ENCODE peak calls at places on chromosome 19, in five cellular contexts. R, C, D, F and K are unnamed samples.

GRCh38 chr19:16066611-16067104 is 9.6 kb upstream of the TPM4 start:
- DNase-seq in R (no peak), D (no peak), F (no peak), C (no peak), K (peak)

GRCh38 chr19:39007096-39007495 is 25.3 kb downstream of the FBXO27 start:
- DNase-seq in F (no peak), D (no peak), C (no peak), R (no peak), K (no peak)

GRCh38 chr19:35058370-35058769 is 16.8 kb downstream of the HPN start:
- DNase-seq in R (no peak), D (no peak), C (no peak), F (no peak), K (no peak)

GRCh38 chr19:9430444-9430843 is 4.9 kb downstream of the ZNF266 start:
- DNase-seq in R (no peak), F (no peak), D (no peak), C (no peak), K (no peak)

GRCh38 chr19:38021356-38021755 is 114.3 kb downstream of the SIPA1L3 start:
- DNase-seq in F (no peak), C (no peak), D (no peak), R (no peak), K (no peak)

GRCh38 chr19:19106061-19106551 is 32.2 kb downstream of the TMEM161A start:
- DNase-seq in F (peak), R (peak), C (peak), D (no peak), K (no peak)

GRCh38 chr19:3285647-3286176 is 61.3 kb downstream of the CELF5 start:
- DNase-seq in C (peak), D (no peak), R (no peak), F (no peak), K (no peak)

GRCh38 chr19:2827840-2828489 is 8.3 kb downstream of the ZNF554 start:
- DNase-seq in C (no peak), D (no peak), F (no peak), R (no peak), K (no peak)

GRCh38 chr19:13159713-13160112 is 9.5 kb downstream of the IER2 start:
- DNase-seq in D (no peak), C (no peak), R (no peak), F (no peak), K (no peak)

GRCh38 chr19:17340302-17340870 is 3.0 kb downstream of the GTPBP3 start:
- DNase-seq in R (peak), F (peak), C (no peak), D (no peak), K (no peak)
- TF ChIP-seq CTCF in R (no peak), F (no peak), C (no peak), D (no peak), K (no peak)

DNA sequence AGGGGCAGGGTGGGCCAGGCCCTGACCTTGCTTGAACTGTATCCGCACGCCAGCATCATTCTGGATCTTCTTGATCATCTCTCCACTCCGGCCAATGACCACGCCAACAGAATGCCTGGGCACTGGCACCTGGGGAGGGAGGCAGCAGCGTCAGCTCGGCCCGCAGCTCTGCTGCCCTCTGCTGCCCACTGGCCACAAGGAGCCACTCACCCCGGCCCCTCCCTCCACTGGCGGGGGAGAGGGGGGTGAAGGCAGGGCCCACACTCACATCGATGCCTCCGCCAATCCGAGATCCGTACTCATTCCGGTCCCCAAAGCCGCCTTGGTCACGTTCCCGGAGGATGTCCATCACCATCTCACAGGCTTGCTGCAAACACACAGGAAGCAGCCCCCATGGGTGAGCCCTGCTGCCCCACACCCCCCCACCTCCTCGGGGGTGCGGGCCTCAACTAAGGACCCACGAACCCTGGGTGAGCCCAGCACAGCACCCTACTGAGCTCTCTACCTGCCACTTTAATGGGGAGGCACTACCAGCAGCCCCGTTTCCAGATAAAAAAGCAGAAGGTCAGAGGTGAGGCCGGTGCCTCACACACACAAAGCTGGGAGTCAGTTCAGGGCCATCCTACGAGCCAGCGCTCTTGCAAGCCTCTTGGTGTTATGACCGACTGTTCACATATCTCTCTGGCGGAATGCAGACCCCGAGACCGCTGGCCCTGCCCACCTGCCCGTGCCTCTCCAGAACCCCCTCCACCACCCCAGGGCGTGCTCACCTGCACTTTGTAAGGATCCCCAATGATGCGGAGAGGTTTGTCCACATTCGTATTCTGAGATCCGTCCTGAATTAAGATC is 6.7 kb downstream of the KHSRP start:
- DNase-seq in R (peak), C (no peak), D (no peak), F (no peak), K (no peak)
- TF ChIP-seq CTCF in R (peak), C (peak), D (no peak), F (peak), K (no peak)

GRCh38 chr19:47796785-47797184 is 7.6 kb downstream of the TPRX1 start:
- DNase-seq in F (no peak), R (no peak), D (no peak), C (no peak), K (no peak)
- TF ChIP-seq CTCF in F (no peak), R (no peak), D (no peak), C (no peak), K (no peak)

GRCh38 chr19:54209058-54209747 is 8.5 kb downstream of the RPS9 start:
- DNase-seq in D (no peak), F (peak), C (no peak), R (no peak), K (peak)

GRCh38 chr19:54209748-54210494 is 9.3 kb downstream of the RPS9 start:
- DNase-seq in R (no peak), C (no peak), F (peak), D (peak), K (no peak)

GRCh38 chr19:54208784-54209057 is 8.1 kb downstream of the RPS9 start:
- DNase-seq in F (no peak), D (no peak), C (no peak), R (no peak), K (no peak)

GRCh38 chr19:54207908-54208783 is 7.5 kb downstream of the RPS9 start:
- DNase-seq in R (no peak), C (no peak), F (peak), D (peak), K (peak)

GRCh38 chr19:54211214-54211613 is 10.6 kb downstream of the RPS9 start:
- DNase-seq in F (no peak), C (no peak), R (no peak), D (no peak), K (peak)
- TF ChIP-seq CTCF in F (no peak), C (no peak), R (no peak), D (no peak), K (no peak)

GRCh38 chr19:52997975-52998374 is 15.7 kb upstream of the ERVV-1 start:
- DNase-seq in D (no peak), R (no peak), C (no peak), F (no peak), K (no peak)
- TF ChIP-seq CTCF in D (no peak), R (no peak), C (no peak), F (no peak), K (no peak)

GRCh38 chr19:1177322-1178114 is 3.5 kb upstream of the SBNO2 start:
- DNase-seq in R (no peak), C (no peak), D (no peak), F (no peak), K (no peak)
- TF ChIP-seq CTCF in R (no peak), C (no peak), D (no peak), F (no peak), K (no peak)